ENCODE peak calls at places on chromosomes 4 and X, in five cellular contexts. U is cardiac muscle cell; H is ovary; R is CD4-positive, CD25-positive, alpha-beta regulatory T cell; G is fibroblast of lung. L is an unnamed sample.

GRCh38 chrX:17788956-17789562 is 51.8 kb downstream of the SCML1 start:
- DNase-seq in H (no peak), U (no peak), R (no peak), G (no peak), L (no peak)

GRCh38 chr4:122889726-122890125 is 32.7 kb downstream of the NUDT6 start:
- DNase-seq in H (no peak), G (no peak), U (no peak), R (no peak), L (no peak)

GRCh38 chrX:141405878-141406492 is 163.7 kb upstream of the SPANXC start:
- DNase-seq in U (no peak), H (no peak), R (no peak), G (peak; percentile 84), L (no peak)

GRCh38 chrX:123425471-123425870 is 241.4 kb downstream of the GRIA3 start:
- DNase-seq in G (no peak), R (no peak), H (no peak), U (no peak), L (no peak)

GRCh38 chr4:88780389-88780788 is 82.8 kb upstream of the NAP1L5 start:
- DNase-seq in R (no peak), U (no peak), G (no peak), H (no peak), L (no peak)

GRCh38 chr4:99436976-99437655 is 2.0 kb upstream of the ADH7 start:
- DNase-seq in G (no peak), H (no peak), R (no peak), U (no peak), L (no peak)

GRCh38 chr4:153220709-153221367 is 16.6 kb downstream of the TRIM2 start:
- DNase-seq in U (no peak), R (no peak), H (no peak), G (peak; percentile 55), L (no peak)

GRCh38 chr4:82842593-82842992 is 44.0 kb upstream of the SCD5 start:
- DNase-seq in H (no peak), G (no peak), R (no peak), U (no peak), L (no peak)

GRCh38 chrX:10137516-10137915 is 19.3 kb upstream of the CLCN4 start:
- DNase-seq in H (no peak), G (no peak), U (no peak), R (no peak), L (no peak)

GRCh38 chrX:57155171-57155570 is 18.0 kb upstream of the SPIN2A start:
- DNase-seq in R (no peak), H (no peak), U (no peak), G (no peak), L (peak; percentile 0)

GRCh38 chrX:104435249-104435648 is 130.8 kb upstream of the IL1RAPL2 start:
- DNase-seq in U (no peak), R (no peak), H (no peak), G (no peak), L (no peak)

GRCh38 chr4:123304151-123305021 is 92.2 kb upstream of the SPRY1 start:
- DNase-seq in H (no peak), U (peak; percentile 48), G (no peak), R (no peak), L (no peak)

GRCh38 chr4:164946810-164947209 is 30.6 kb downstream of the TRIM61 start:
- DNase-seq in R (no peak), H (no peak), G (no peak), U (no peak), L (no peak)

GRCh38 chr4:138259801-138260200 is 17.7 kb upstream of the SLC7A11 start:
- DNase-seq in G (peak; percentile 82), U (no peak), R (no peak), H (no peak), L (peak; percentile 96)

GRCh38 chrX:10052906-10053625 is 85.9 kb downstream of the CLDN34 start:
- DNase-seq in H (no peak), U (no peak), R (no peak), G (no peak), L (no peak)

GRCh38 chrX:79161655-79162054 is 17.2 kb downstream of the GPR174 start:
- DNase-seq in U (peak; percentile 6), R (peak; percentile 76), H (no peak), G (no peak), L (peak; percentile 46)

GRCh38 chrX:135974279-135974856 is 580 bp upstream of the MMGT1 start:
- DNase-seq in G (peak; percentile 60), U (peak; percentile 83), H (peak; percentile 86), R (peak; percentile 51), L (peak; percentile 52)

GRCh38 chr4:141713771-141714445 is 77.5 kb downstream of the IL15 start:
- DNase-seq in G (peak; percentile 85), R (no peak), H (no peak), U (no peak), L (no peak)

GRCh38 chrX:49058794-49059193 is at the start of gene CCDC120:
- DNase-seq in G (no peak), R (no peak), U (no peak), H (no peak), L (peak; percentile 66)

GRCh38 chr4:120691536-120691935 is 231.0 kb downstream of the PRDM5 start:
- DNase-seq in U (no peak), G (peak; percentile 36), H (no peak), R (no peak), L (no peak)

GRCh38 chr4:120691106-120691505 is 231.4 kb downstream of the PRDM5 start:
- DNase-seq in H (no peak), R (no peak), G (peak; percentile 70), U (no peak), L (no peak)

GRCh38 chr4:120692964-120693363 is 229.6 kb downstream of the PRDM5 start:
- DNase-seq in U (no peak), G (peak; percentile 86), R (no peak), H (no peak), L (peak; percentile 55)

GRCh38 chr4:120693817-120694216 is 228.7 kb downstream of the PRDM5 start:
- DNase-seq in U (no peak), H (no peak), G (no peak), R (no peak), L (no peak)

GRCh38 chr4:120694973-120695372 is 227.6 kb downstream of the PRDM5 start:
- DNase-seq in R (no peak), G (peak; percentile 70), U (peak; percentile 18), H (peak; percentile 51), L (peak; percentile 45)
- H3K4me1 ChIP-seq in R (no peaks in the 10 kb centered on the region), G (peaks cover 8% of the 10 kb centered on the region), U (no peaks in the 10 kb centered on the region), H (peaks cover 1% of the 10 kb centered on the region), L (peaks cover 2% of the 10 kb centered on the region)

DNA sequence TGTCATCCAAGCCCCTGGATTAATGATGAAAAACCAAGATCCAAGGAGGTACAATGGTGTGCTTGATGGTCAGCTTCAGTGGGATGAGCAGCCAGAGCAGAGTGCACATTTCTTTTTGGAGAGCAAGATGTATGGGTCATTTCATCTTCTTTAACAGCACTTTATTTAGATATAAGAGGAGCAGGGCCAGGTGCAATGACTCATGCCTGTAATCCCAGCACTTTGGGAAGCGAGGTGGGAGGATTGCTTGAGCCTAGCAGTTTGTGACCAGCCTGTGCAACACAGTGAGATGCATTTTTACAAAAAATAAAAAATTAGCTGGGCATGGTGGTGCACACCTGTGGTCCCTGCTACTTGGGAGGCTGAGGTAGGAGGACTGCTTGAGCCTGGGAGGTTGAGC is 45.3 kb upstream of the MAP3K15 start:
- DNase-seq in U (no peak), G (peak; percentile 6), H (no peak), R (no peak), L (no peak)
- H3K27ac ChIP-seq in U (no peak overlapping the region), G (no peak overlapping the region), H (no peak overlapping the region), R (no peak overlapping the region), L (no peak overlapping the region)

GRCh38 chr4:150130953-150131352 is 52.7 kb downstream of the DCLK2 start:
- DNase-seq in R (no peak), U (no peak), H (no peak), G (peak; percentile 86), L (no peak)

GRCh38 chr4:150126201-150126879 is 48.1 kb downstream of the DCLK2 start:
- DNase-seq in R (no peak), H (no peak), U (no peak), G (peak; percentile 77), L (no peak)

GRCh38 chr4:150126880-150127236 is 48.6 kb downstream of the DCLK2 start:
- DNase-seq in R (no peak), H (no peak), G (peak; percentile 88), U (no peak), L (no peak)

GRCh38 chr4:150123982-150124670 is 45.9 kb downstream of the DCLK2 start:
- DNase-seq in H (no peak), G (peak; percentile 34), R (no peak), U (no peak), L (no peak)

GRCh38 chr4:150127757-150128156 is 49.5 kb downstream of the DCLK2 start:
- DNase-seq in G (peak; percentile 33), H (no peak), R (no peak), U (no peak), L (no peak)
- H3K4me1 ChIP-seq in G (peaks cover 11% of the 10 kb centered on the region), H (no peaks in the 10 kb centered on the region), R (no peaks in the 10 kb centered on the region), U (no peaks in the 10 kb centered on the region), L (no peaks in the 10 kb centered on the region)

DNA sequence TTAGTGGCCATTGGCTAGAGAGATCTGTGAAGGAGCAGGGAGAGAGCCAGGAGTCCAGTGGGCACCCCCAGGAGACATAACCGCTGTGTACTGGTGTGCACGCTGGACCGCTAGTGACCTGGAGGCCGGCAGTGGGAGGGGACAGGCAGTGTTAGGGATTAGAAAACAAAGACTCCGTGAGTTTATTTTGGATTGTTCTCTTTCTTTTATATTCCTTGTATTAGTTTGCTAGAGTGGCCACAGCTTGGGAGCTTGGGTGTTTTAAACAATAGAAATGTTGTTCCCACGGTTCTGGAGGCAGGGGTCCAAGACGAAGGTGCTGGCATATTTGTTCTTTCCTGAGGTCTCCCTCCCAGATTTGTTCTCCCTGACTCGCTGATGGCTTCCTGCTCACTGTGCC is 266.4 kb downstream of the RAPGEF2 start:
- DNase-seq in R (no peak), U (no peak), H (no peak), G (no peak), L (no peak)
- H3K27ac ChIP-seq in R (no peak overlapping the region), U (no peak overlapping the region), H (no peak overlapping the region), G (no peak overlapping the region), L (no peak overlapping the region)

L was measured in small intestine.